ENCODE peak calls at places on chromosomes 16 and 17, in nine cellular contexts. E is sigmoid colon; B is HFF-Myc; W is SK-N-MC; J is immature natural killer cell; Q is activated T-cell treated with anti-CD3 and anti-CD28 coated beads, Interleukin-2, amount 50 U/mL, for 48 hours; Z is EL; T is fibroblast of lung; A is T-cell. V is an unnamed sample.

GRCh38 chr16:89448656-89449055 is 41.7 kb downstream of the ANKRD11 start:
- DNase-seq in T (no peak), E (no peak), Z (no peak), A (no peak), W (no peak), J (no peak), B (no peak), Q (no peak), V (no peak)

GRCh38 chr16:70700101-70701020 is 14.5 kb upstream of the MTSS2 start:
- DNase-seq in A (no peak), Q (no peak), B (no peak), E (peak; percentile 84), W (no peak), T (no peak), J (no peak), Z (no peak), V (no peak)

GRCh38 chr17:61265397-61265796 is 134.2 kb upstream of the TBX2 start:
- DNase-seq in T (peak; percentile 21), E (no peak), Z (no peak), B (no peak), W (no peak), J (no peak), Q (no peak), A (no peak), V (no peak)

GRCh38 chr17:50601789-50602375 is 32.8 kb upstream of the ABCC3 start:
- DNase-seq in W (no peak), A (no peak), Z (no peak), J (no peak), E (no peak), B (no peak), Q (no peak), T (no peak), V (no peak)

GRCh38 chr16:73172621-73173312 is 124.8 kb upstream of the ZFHX3 start:
- DNase-seq in Z (peak; percentile 89), J (no peak), B (peak; percentile 99), W (no peak), A (no peak), T (peak; percentile 91), E (peak; percentile 89), Q (no peak), V (no peak)

GRCh38 chr17:67942810-67943209 is 53.5 kb downstream of the C17orf58 start:
- DNase-seq in W (no peak), Q (no peak), T (no peak), B (no peak), A (no peak), E (no peak), J (no peak), Z (peak; percentile 7), V (no peak)

GRCh38 chr17:19383681-19384470 is 3.1 kb downstream of the MFAP4 start:
- DNase-seq in A (no peak), T (no peak), J (no peak), Q (no peak), Z (no peak), B (no peak), E (peak; percentile 83), W (no peak), V (no peak)

GRCh38 chr17:20291853-20292252 is 175.5 kb downstream of the LGALS9B start:
- DNase-seq in A (no peak), J (no peak), T (no peak), W (no peak), B (no peak), E (no peak), Z (no peak), Q (no peak), V (no peak)

GRCh38 chr16:1887711-1888354 is 15.9 kb upstream of the MEIOB start:
- DNase-seq in Q (no peak), E (no peak), Z (no peak), B (no peak), A (no peak), J (no peak), T (no peak), W (no peak), V (no peak)

GRCh38 chr17:72099919-72100318 is 20.9 kb upstream of the SOX9 start:
- DNase-seq in Z (peak; percentile 43), W (no peak), Q (no peak), J (no peak), E (no peak), A (no peak), T (peak; percentile 85), B (no peak), V (no peak)

GRCh38 chr17:63015824-63016223 is 49.8 kb downstream of the TANC2 start:
- DNase-seq in B (no peak), Z (no peak), T (peak; percentile 41), W (no peak), A (no peak), J (no peak), Q (no peak), E (no peak), V (no peak)

GRCh38 chr16:83917152-83918120 is 18.5 kb downstream of the MLYCD start:
- DNase-seq in T (no peak), E (peak; percentile 66), W (no peak), B (no peak), A (no peak), J (no peak), Z (no peak), Q (no peak), V (no peak)

GRCh38 chr17:40157972-40158371 is 17.6 kb downstream of the CASC3 start:
- DNase-seq in T (no peak), A (no peak), E (no peak), W (no peak), Q (no peak), J (no peak), B (no peak), Z (no peak), V (no peak)

GRCh38 chr16:54746596-54746995 is 184.1 kb upstream of the IRX5 start:
- DNase-seq in Z (no peak), A (no peak), J (no peak), B (no peak), Q (no peak), W (no peak), E (no peak), T (no peak), V (no peak)

GRCh38 chr16:23466162-23466885 is 13.3 kb upstream of the COG7 start:
- DNase-seq in B (no peak), E (no peak), A (no peak), T (peak; percentile 83), Z (peak; percentile 81), Q (no peak), J (no peak), W (no peak), V (no peak)

GRCh38 chr16:1812732-1813163 is 13.9 kb downstream of the HAGH start:
- DNase-seq in E (peak; percentile 78), W (no peak), Q (peak; percentile 59), T (peak; percentile 71), A (peak; percentile 56), B (no peak), Z (peak; percentile 38), J (no peak), V (peak; percentile 70)

GRCh38 chr17:72472116-72472515 is 351.3 kb downstream of the SOX9 start:
- DNase-seq in B (no peak), Q (no peak), A (no peak), Z (no peak), W (no peak), E (no peak), J (no peak), T (no peak), V (no peak)

GRCh38 chr17:69187294-69187693 is 41.3 kb downstream of the ABCA10 start:
- DNase-seq in A (no peak), W (no peak), E (no peak), Z (no peak), Q (no peak), T (no peak), J (no peak), B (no peak), V (no peak)

GRCh38 chr17:45293413-45294211 is 23.2 kb downstream of the MAP3K14 start:
- DNase-seq in B (peak; percentile 82), W (no peak), J (no peak), Q (no peak), Z (peak; percentile 97), E (peak; percentile 95), T (peak; percentile 92), A (no peak), V (peak; percentile 58)

GRCh38 chr17:83150369-83151055 is 71.1 kb downstream of the METRNL start:
- DNase-seq in Q (no peak), A (no peak), J (no peak), E (no peak), W (no peak), Z (no peak), B (no peak), T (no peak), V (no peak)

GRCh38 chr17:44266402-44267164 is 1.4 kb downstream of the SLC4A1 start:
- DNase-seq in A (no peak), Z (no peak), T (no peak), E (no peak), W (no peak), B (no peak), J (no peak), Q (no peak), V (no peak)